ENCODE peak calls at places on chromosome 4, in four cellular contexts. One of them, this sample, is unnamed.

GRCh38 chr4:39825741-39826231 is 127.8 kb downstream of the UBE2K start:
- DNase-seq in activated T-cell treated with anti-CD3 and anti-CD28 coated beads for 1 hour: no peak
- DNase-seq in COLO829: no peak
- DNase-seq in tibial nerve: no peak
- DNase-seq in this sample: no peak

GRCh38 chr4:88803600-88804096 is 106.0 kb upstream of the NAP1L5 start:
- DNase-seq in tibial nerve: peak; percentile 17
- DNase-seq in activated T-cell treated with anti-CD3 and anti-CD28 coated beads for 1 hour: no peak
- DNase-seq in COLO829: no peak
- DNase-seq in this sample: peak; percentile 87

GRCh38 chr4:94577136-94577535 is 125.4 kb downstream of the PDLIM5 start:
- DNase-seq in tibial nerve: no peak
- DNase-seq in activated T-cell treated with anti-CD3 and anti-CD28 coated beads for 1 hour: no peak
- DNase-seq in COLO829: no peak
- DNase-seq in this sample: no peak

GRCh38 chr4:170004656-170005250 is 21.4 kb downstream of the MFAP3L start:
- DNase-seq in activated T-cell treated with anti-CD3 and anti-CD28 coated beads for 1 hour: no peak
- DNase-seq in COLO829: peak; percentile 88
- DNase-seq in tibial nerve: no peak
- DNase-seq in this sample: peak; percentile 67

GRCh38 chr4:99013884-99014523 is 18.5 kb downstream of the METAP1 start:
- DNase-seq in COLO829: no peak
- DNase-seq in tibial nerve: no peak
- DNase-seq in activated T-cell treated with anti-CD3 and anti-CD28 coated beads for 1 hour: no peak
- DNase-seq in this sample: no peak

GRCh38 chr4:169337510-169337909 is 66.8 kb upstream of the SH3RF1 start:
- DNase-seq in COLO829: no peak
- DNase-seq in tibial nerve: no peak
- DNase-seq in activated T-cell treated with anti-CD3 and anti-CD28 coated beads for 1 hour: no peak
- DNase-seq in this sample: no peak

GRCh38 chr4:101306225-101306624 is 41.1 kb downstream of the PPP3CA start:
- DNase-seq in tibial nerve: no peak
- DNase-seq in COLO829: no peak
- DNase-seq in activated T-cell treated with anti-CD3 and anti-CD28 coated beads for 1 hour: no peak
- DNase-seq in this sample: no peak

GRCh38 chr4:139282375-139283075 is 2.5 kb upstream of the MGARP start:
- DNase-seq in COLO829: no peak
- DNase-seq in activated T-cell treated with anti-CD3 and anti-CD28 coated beads for 1 hour: no peak
- DNase-seq in tibial nerve: no peak
- DNase-seq in this sample: no peak

GRCh38 chr4:134027931-134028330 is 173.7 kb downstream of the PABPC4L start:
- DNase-seq in activated T-cell treated with anti-CD3 and anti-CD28 coated beads for 1 hour: no peak
- DNase-seq in tibial nerve: no peak
- DNase-seq in COLO829: peak; percentile 7
- DNase-seq in this sample: peak; percentile 71

GRCh38 chr4:33724685-33725084 is 2519.6 kb downstream of the ARAP2 start:
- DNase-seq in tibial nerve: no peak
- DNase-seq in COLO829: no peak
- DNase-seq in activated T-cell treated with anti-CD3 and anti-CD28 coated beads for 1 hour: no peak
- DNase-seq in this sample: no peak

GRCh38 chr4:88788424-88788823 is 90.8 kb upstream of the NAP1L5 start:
- DNase-seq in activated T-cell treated with anti-CD3 and anti-CD28 coated beads for 1 hour: no peak
- DNase-seq in COLO829: no peak
- DNase-seq in tibial nerve: no peak
- DNase-seq in this sample: no peak

GRCh38 chr4:55253911-55254593 is 92.0 kb upstream of the SRD5A3 start:
- DNase-seq in COLO829: no peak
- DNase-seq in tibial nerve: no peak
- DNase-seq in activated T-cell treated with anti-CD3 and anti-CD28 coated beads for 1 hour: no peak
- DNase-seq in this sample: no peak

GRCh38 chr4:3476341-3476747 is 13.2 kb downstream of the DOK7 start:
- DNase-seq in activated T-cell treated with anti-CD3 and anti-CD28 coated beads for 1 hour: no peak
- DNase-seq in COLO829: no peak
- DNase-seq in tibial nerve: no peak
- DNase-seq in this sample: no peak

GRCh38 chr4:88820723-88821368 is 123.2 kb upstream of the NAP1L5 start:
- DNase-seq in activated T-cell treated with anti-CD3 and anti-CD28 coated beads for 1 hour: no peak
- DNase-seq in COLO829: no peak
- DNase-seq in tibial nerve: no peak
- DNase-seq in this sample: no peak

GRCh38 chr4:41213563-41214157 is 682 bp downstream of the APBB2 start:
- DNase-seq in COLO829: no peak
- DNase-seq in tibial nerve: no peak
- DNase-seq in activated T-cell treated with anti-CD3 and anti-CD28 coated beads for 1 hour: no peak
- DNase-seq in this sample: no peak

GRCh38 chr4:76896048-76896447 is 1.9 kb downstream of the SOWAHB start:
- DNase-seq in COLO829: no peak
- DNase-seq in activated T-cell treated with anti-CD3 and anti-CD28 coated beads for 1 hour: no peak
- DNase-seq in tibial nerve: no peak
- DNase-seq in this sample: no peak

GRCh38 chr4:101348367-101348827 is 1.1 kb upstream of the PPP3CA start:
- DNase-seq in COLO829: peak; percentile 18
- DNase-seq in activated T-cell treated with anti-CD3 and anti-CD28 coated beads for 1 hour: no peak
- DNase-seq in tibial nerve: no peak
- DNase-seq in this sample: no peak

GRCh38 chr4:162341533-162341932 is 177.7 kb upstream of the FSTL5 start:
- DNase-seq in activated T-cell treated with anti-CD3 and anti-CD28 coated beads for 1 hour: no peak
- DNase-seq in COLO829: no peak
- DNase-seq in tibial nerve: no peak
- DNase-seq in this sample: no peak

GRCh38 chr4:55554453-55555030 is 7.8 kb upstream of the CLOCK start:
- DNase-seq in tibial nerve: no peak
- DNase-seq in activated T-cell treated with anti-CD3 and anti-CD28 coated beads for 1 hour: no peak
- DNase-seq in COLO829: peak; percentile 38
- DNase-seq in this sample: peak; percentile 18

GRCh38 chr4:169604131-169604900 is 8.1 kb downstream of the NEK1 start:
- DNase-seq in tibial nerve: no peak
- DNase-seq in activated T-cell treated with anti-CD3 and anti-CD28 coated beads for 1 hour: no peak
- DNase-seq in COLO829: peak; percentile 89
- DNase-seq in this sample: peak; percentile 71

GRCh38 chr4:184506527-184507121 is 32.3 kb upstream of the IRF2 start:
- DNase-seq in activated T-cell treated with anti-CD3 and anti-CD28 coated beads for 1 hour: no peak
- DNase-seq in COLO829: no peak
- DNase-seq in tibial nerve: no peak
- DNase-seq in this sample: no peak

This sample was measured in foreskin melanocyte.